ENCODE peak calls at places on chromosomes 7 and 10, in eight cellular contexts. One of them, this sample, is unnamed.

GRCh38 chr7:124784879-124785818 is 19.6 kb upstream of the GPR37 start:
- DNase-seq in A549: peak; percentile 21
- DNase-seq in D721Med: no peak
- DNase-seq in left lung: no peak
- DNase-seq in foreskin fibroblast: peak; percentile 69
- DNase-seq in prostate gland: peak; percentile 40
- DNase-seq in IMR-90: peak; percentile 73
- DNase-seq in right lobe of liver: peak; percentile 62
- DNase-seq in this sample: no peak

GRCh38 chr10:46286991-46287693 is at the start of gene ANTXRL:
- DNase-seq in A549: no peak
- DNase-seq in D721Med: no peak
- DNase-seq in left lung: no peak
- DNase-seq in foreskin fibroblast: no peak
- DNase-seq in prostate gland: no peak
- DNase-seq in IMR-90: no peak
- DNase-seq in right lobe of liver: peak; percentile 46
- DNase-seq in this sample: no peak

GRCh38 chr10:62188021-62188616 is 80.5 kb downstream of the RTKN2 start:
- DNase-seq in A549: no peak
- DNase-seq in D721Med: no peak
- DNase-seq in left lung: no peak
- DNase-seq in foreskin fibroblast: no peak
- DNase-seq in prostate gland: no peak
- DNase-seq in IMR-90: no peak
- DNase-seq in right lobe of liver: no peak
- DNase-seq in this sample: no peak

GRCh38 chr7:149604521-149604920 is 106.9 kb upstream of the ZNF746 start:
- DNase-seq in A549: no peak
- DNase-seq in D721Med: no peak
- DNase-seq in left lung: no peak
- DNase-seq in foreskin fibroblast: no peak
- DNase-seq in prostate gland: peak; percentile 32
- DNase-seq in IMR-90: peak; percentile 3
- DNase-seq in right lobe of liver: no peak
- DNase-seq in this sample: no peak

GRCh38 chr10:124989526-124989925 is 47.6 kb downstream of the ZRANB1 start:
- DNase-seq in A549: no peak
- DNase-seq in D721Med: no peak
- DNase-seq in left lung: no peak
- DNase-seq in foreskin fibroblast: peak; percentile 64
- DNase-seq in prostate gland: peak; percentile 8
- DNase-seq in IMR-90: no peak
- DNase-seq in right lobe of liver: no peak
- DNase-seq in this sample: no peak

GRCh38 chr10:68047554-68048327 is 27.3 kb downstream of the HERC4 start:
- DNase-seq in A549: no peak
- DNase-seq in D721Med: no peak
- DNase-seq in left lung: no peak
- DNase-seq in foreskin fibroblast: no peak
- DNase-seq in prostate gland: no peak
- DNase-seq in IMR-90: no peak
- DNase-seq in right lobe of liver: no peak
- DNase-seq in this sample: no peak

GRCh38 chr7:24971333-24972165 is 8.4 kb downstream of the OSBPL3 start:
- DNase-seq in A549: no peak
- DNase-seq in D721Med: no peak
- DNase-seq in left lung: no peak
- DNase-seq in foreskin fibroblast: peak; percentile 96
- DNase-seq in prostate gland: no peak
- DNase-seq in IMR-90: peak; percentile 96
- DNase-seq in right lobe of liver: no peak
- DNase-seq in this sample: no peak

GRCh38 chr7:41731486-41732278 is 28.8 kb upstream of the INHBA start:
- DNase-seq in A549: no peak
- DNase-seq in D721Med: no peak
- DNase-seq in left lung: no peak
- DNase-seq in foreskin fibroblast: no peak
- DNase-seq in prostate gland: no peak
- DNase-seq in IMR-90: no peak
- DNase-seq in right lobe of liver: no peak
- DNase-seq in this sample: no peak

GRCh38 chr10:121108051-121108450 is 256.9 kb downstream of the WDR11 start:
- DNase-seq in A549: no peak
- DNase-seq in D721Med: no peak
- DNase-seq in left lung: no peak
- DNase-seq in foreskin fibroblast: no peak
- DNase-seq in prostate gland: no peak
- DNase-seq in IMR-90: no peak
- DNase-seq in right lobe of liver: no peak
- DNase-seq in this sample: no peak

GRCh38 chr7:18265611-18266281 is 229.8 kb upstream of the HDAC9 start:
- DNase-seq in A549: no peak
- DNase-seq in D721Med: no peak
- DNase-seq in left lung: no peak
- DNase-seq in foreskin fibroblast: no peak
- DNase-seq in prostate gland: no peak
- DNase-seq in IMR-90: no peak
- DNase-seq in right lobe of liver: no peak
- DNase-seq in this sample: no peak

GRCh38 chr10:110275140-110275729 is 29.5 kb downstream of the SMNDC1 start:
- DNase-seq in A549: no peak
- DNase-seq in D721Med: no peak
- DNase-seq in left lung: no peak
- DNase-seq in foreskin fibroblast: no peak
- DNase-seq in prostate gland: no peak
- DNase-seq in IMR-90: no peak
- DNase-seq in right lobe of liver: no peak
- DNase-seq in this sample: no peak

GRCh38 chr10:4333474-4333894 is 492.5 kb upstream of the AKR1E2 start:
- DNase-seq in A549: no peak
- DNase-seq in D721Med: no peak
- DNase-seq in left lung: no peak
- DNase-seq in foreskin fibroblast: no peak
- DNase-seq in prostate gland: no peak
- DNase-seq in IMR-90: no peak
- DNase-seq in right lobe of liver: no peak
- DNase-seq in this sample: no peak

GRCh38 chr10:88838766-88839165 is 12.9 kb downstream of the ANKRD22 start:
- DNase-seq in A549: no peak
- DNase-seq in D721Med: no peak
- DNase-seq in left lung: no peak
- DNase-seq in foreskin fibroblast: no peak
- DNase-seq in prostate gland: no peak
- DNase-seq in IMR-90: no peak
- DNase-seq in right lobe of liver: no peak
- DNase-seq in this sample: no peak

GRCh38 chr7:157940497-157940896 is 603.7 kb downstream of the DNAJB6 start:
- DNase-seq in A549: no peak
- DNase-seq in D721Med: no peak
- DNase-seq in left lung: no peak
- DNase-seq in foreskin fibroblast: no peak
- DNase-seq in prostate gland: no peak
- DNase-seq in IMR-90: no peak
- DNase-seq in right lobe of liver: no peak
- DNase-seq in this sample: no peak

GRCh38 chr10:68594405-68594804 is 34.3 kb downstream of the TET1 start:
- DNase-seq in A549: no peak
- DNase-seq in D721Med: no peak
- DNase-seq in left lung: no peak
- DNase-seq in foreskin fibroblast: peak; percentile 62
- DNase-seq in prostate gland: no peak
- DNase-seq in IMR-90: peak; percentile 67
- DNase-seq in right lobe of liver: no peak
- DNase-seq in this sample: peak; percentile 29

GRCh38 chr7:73870041-73870492 is 9.1 kb downstream of the TMEM270 start:
- DNase-seq in A549: no peak
- DNase-seq in D721Med: no peak
- DNase-seq in left lung: no peak
- DNase-seq in foreskin fibroblast: no peak
- DNase-seq in prostate gland: no peak
- DNase-seq in IMR-90: no peak
- DNase-seq in right lobe of liver: peak; percentile 88
- DNase-seq in this sample: no peak

GRCh38 chr7:107032050-107032449 is 12.5 kb upstream of the PRKAR2B start:
- DNase-seq in A549: no peak
- DNase-seq in D721Med: no peak
- DNase-seq in left lung: no peak
- DNase-seq in foreskin fibroblast: no peak
- DNase-seq in prostate gland: no peak
- DNase-seq in IMR-90: no peak
- DNase-seq in right lobe of liver: no peak
- DNase-seq in this sample: no peak

GRCh38 chr10:81348003-81348402 is 527.0 kb upstream of the NRG3 start:
- DNase-seq in A549: no peak
- DNase-seq in D721Med: no peak
- DNase-seq in left lung: no peak
- DNase-seq in foreskin fibroblast: no peak
- DNase-seq in prostate gland: no peak
- DNase-seq in IMR-90: no peak
- DNase-seq in right lobe of liver: no peak
- DNase-seq in this sample: no peak
- TF ChIP-seq CTCF in A549: no peak
- TF ChIP-seq CTCF in D721Med: no peak
- TF ChIP-seq CTCF in left lung: no peak
- TF ChIP-seq CTCF in foreskin fibroblast: no peak
- TF ChIP-seq CTCF in prostate gland: no peak
- TF ChIP-seq CTCF in IMR-90: no peak
- TF ChIP-seq CTCF in right lobe of liver: no peak
- TF ChIP-seq CTCF in this sample: no peak

DNA sequence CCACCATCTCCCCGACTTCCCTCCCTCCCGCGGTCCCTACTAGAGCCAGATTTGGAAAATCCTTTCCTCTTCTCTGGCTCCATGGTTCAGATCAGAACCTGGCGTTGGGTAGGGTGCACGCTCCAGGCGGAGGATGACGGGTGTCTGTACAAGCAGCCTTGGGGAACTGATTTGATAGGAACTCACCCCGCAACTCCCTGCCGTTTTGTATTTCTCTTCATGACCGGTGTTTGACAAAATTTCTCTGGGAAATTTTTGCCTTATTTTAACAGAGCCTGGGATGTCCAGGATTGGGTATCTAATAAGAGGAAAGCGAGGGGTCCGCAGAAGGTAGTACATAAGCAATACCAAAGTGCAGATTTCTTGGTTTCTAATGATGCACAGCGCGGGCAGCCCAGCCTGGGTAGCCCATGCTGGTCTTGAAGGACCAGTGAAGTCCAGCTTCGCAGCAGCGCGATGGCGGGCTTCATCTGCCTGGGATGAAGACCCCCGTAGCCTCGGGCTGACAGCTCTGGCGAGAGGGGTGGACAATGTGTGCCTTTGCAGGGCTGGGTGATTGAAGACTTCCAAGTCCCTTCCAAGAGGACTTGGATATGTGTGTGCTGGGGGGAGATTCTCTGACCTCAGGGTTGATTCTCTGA is 2.1 kb downstream of the SORCS3 start:
- DNase-seq in A549: no peak
- DNase-seq in D721Med: no peak
- DNase-seq in left lung: no peak
- DNase-seq in foreskin fibroblast: no peak
- DNase-seq in prostate gland: no peak
- DNase-seq in IMR-90: no peak
- DNase-seq in right lobe of liver: no peak
- DNase-seq in this sample: no peak
- TF ChIP-seq CTCF in A549: no peak
- TF ChIP-seq CTCF in D721Med: no peak
- TF ChIP-seq CTCF in left lung: no peak
- TF ChIP-seq CTCF in foreskin fibroblast: peak; percentile 1
- TF ChIP-seq CTCF in prostate gland: no peak
- TF ChIP-seq CTCF in IMR-90: no peak
- TF ChIP-seq CTCF in right lobe of liver: no peak
- TF ChIP-seq CTCF in this sample: no peak

GRCh38 chr10:17645591-17646345 is 1.8 kb downstream of the STAM start:
- DNase-seq in A549: no peak
- DNase-seq in D721Med: no peak
- DNase-seq in left lung: no peak
- DNase-seq in foreskin fibroblast: no peak
- DNase-seq in prostate gland: no peak
- DNase-seq in IMR-90: peak; percentile 18
- DNase-seq in right lobe of liver: no peak
- DNase-seq in this sample: no peak

GRCh38 chr10:17644485-17644964 is 574 bp downstream of the STAM start:
- DNase-seq in A549: no peak
- DNase-seq in D721Med: no peak
- DNase-seq in left lung: no peak
- DNase-seq in foreskin fibroblast: no peak
- DNase-seq in prostate gland: no peak
- DNase-seq in IMR-90: peak; percentile 30
- DNase-seq in right lobe of liver: no peak
- DNase-seq in this sample: no peak

GRCh38 chr10:17647316-17647715 is 3.4 kb downstream of the STAM start:
- DNase-seq in A549: no peak
- DNase-seq in D721Med: no peak
- DNase-seq in left lung: no peak
- DNase-seq in foreskin fibroblast: no peak
- DNase-seq in prostate gland: no peak
- DNase-seq in IMR-90: no peak
- DNase-seq in right lobe of liver: no peak
- DNase-seq in this sample: no peak

GRCh38 chr10:17643339-17643754 is 604 bp upstream of the STAM start:
- DNase-seq in A549: peak; percentile 74
- DNase-seq in D721Med: no peak
- DNase-seq in left lung: peak; percentile 86
- DNase-seq in foreskin fibroblast: peak; percentile 91
- DNase-seq in prostate gland: peak; percentile 55
- DNase-seq in IMR-90: peak; percentile 78
- DNase-seq in right lobe of liver: peak; percentile 74
- DNase-seq in this sample: peak; percentile 66

DNA sequence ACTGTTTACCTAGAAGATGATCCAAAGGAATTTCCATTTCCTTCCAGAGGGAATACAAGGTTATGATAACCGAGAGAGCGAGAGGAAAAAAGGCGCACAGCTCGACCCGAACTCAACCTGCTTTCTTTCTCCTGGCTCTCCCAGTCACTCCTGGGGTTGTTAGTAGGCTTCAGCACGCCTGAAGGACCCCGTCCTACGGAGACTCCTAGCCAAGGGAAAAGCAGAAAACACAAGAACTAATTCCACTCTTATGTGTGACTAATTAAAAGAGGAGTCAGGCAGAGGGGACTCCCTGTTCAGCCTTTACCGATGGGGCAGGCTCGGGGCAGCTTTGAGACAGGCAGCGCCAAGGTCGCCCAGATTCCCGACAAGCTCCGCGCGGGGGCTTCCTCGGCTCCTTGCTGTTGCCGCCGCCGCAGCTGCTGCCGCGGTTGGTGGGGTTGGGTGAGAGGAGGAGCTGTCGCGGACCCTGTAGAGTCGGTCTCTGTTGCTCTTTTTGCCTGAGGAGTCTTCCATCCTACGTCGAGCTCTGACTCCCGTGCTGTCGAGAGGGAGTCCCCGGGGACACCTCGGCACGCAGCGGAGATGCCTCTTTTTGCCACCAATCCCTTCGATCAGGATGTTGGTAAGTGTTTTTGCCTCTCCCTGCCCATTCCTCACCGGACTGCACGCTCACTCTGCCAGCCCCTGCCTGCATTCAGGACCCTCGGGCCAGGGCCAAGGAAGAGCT is at the start of gene STAM:
- DNase-seq in A549: peak; percentile 86
- DNase-seq in D721Med: peak; percentile 67
- DNase-seq in left lung: peak; percentile 97
- DNase-seq in foreskin fibroblast: peak; percentile 95
- DNase-seq in prostate gland: peak; percentile 77
- DNase-seq in IMR-90: peak; percentile 91
- DNase-seq in right lobe of liver: peak; percentile 89
- DNase-seq in this sample: peak; percentile 63
- TF ChIP-seq CTCF in A549: no peak
- TF ChIP-seq CTCF in D721Med: no peak
- TF ChIP-seq CTCF in left lung: no peak
- TF ChIP-seq CTCF in foreskin fibroblast: no peak
- TF ChIP-seq CTCF in prostate gland: no peak
- TF ChIP-seq CTCF in IMR-90: no peak
- TF ChIP-seq CTCF in right lobe of liver: no peak
- TF ChIP-seq CTCF in this sample: no peak

GRCh38 chr10:77188511-77188910 is 449.1 kb downstream of the KCNMA1 start:
- DNase-seq in A549: no peak
- DNase-seq in D721Med: no peak
- DNase-seq in left lung: no peak
- DNase-seq in foreskin fibroblast: peak; percentile 52
- DNase-seq in prostate gland: no peak
- DNase-seq in IMR-90: peak; percentile 61
- DNase-seq in right lobe of liver: no peak
- DNase-seq in this sample: no peak
- TF ChIP-seq CTCF in A549: no peak
- TF ChIP-seq CTCF in D721Med: no peak
- TF ChIP-seq CTCF in left lung: no peak
- TF ChIP-seq CTCF in foreskin fibroblast: no peak
- TF ChIP-seq CTCF in prostate gland: no peak
- TF ChIP-seq CTCF in IMR-90: no peak
- TF ChIP-seq CTCF in right lobe of liver: no peak
- TF ChIP-seq CTCF in this sample: no peak

This sample was measured in kidney epithelial cell.